ENCODE peak calls at places on chromosomes 2 and 18, in nine cellular contexts. One of them, this sample, is unnamed.

GRCh38 chr18:45837283-45838070 is 12.0 kb downstream of the SIGLEC15 start:
- DNase-seq in esophagus muscularis mucosa: peak; percentile 92
- DNase-seq in NCI-H1930: peak; percentile 55
- DNase-seq in lung: no peak
- DNase-seq in CMK: no peak
- DNase-seq in midbrain: no peak
- DNase-seq in NAMALWA: no peak
- DNase-seq in Right ventricle myocardium inferior: peak; percentile 81
- DNase-seq in mucosa of gallbladder: peak; percentile 68
- DNase-seq in this sample: peak; percentile 19

GRCh38 chr2:236629961-236630872 is 60.6 kb downstream of the ACKR3 start:
- DNase-seq in esophagus muscularis mucosa: no peak
- DNase-seq in NCI-H1930: no peak
- DNase-seq in lung: no peak
- DNase-seq in CMK: no peak
- DNase-seq in midbrain: no peak
- DNase-seq in NAMALWA: no peak
- DNase-seq in Right ventricle myocardium inferior: no peak
- DNase-seq in mucosa of gallbladder: no peak
- DNase-seq in this sample: no peak

GRCh38 chr2:50556934-50557575 is 474.9 kb downstream of the NRXN1 start:
- DNase-seq in esophagus muscularis mucosa: no peak
- DNase-seq in NCI-H1930: no peak
- DNase-seq in lung: no peak
- DNase-seq in CMK: no peak
- DNase-seq in midbrain: no peak
- DNase-seq in NAMALWA: no peak
- DNase-seq in Right ventricle myocardium inferior: no peak
- DNase-seq in mucosa of gallbladder: no peak
- DNase-seq in this sample: no peak

GRCh38 chr2:127719301-127720218 is 18.3 kb downstream of the SFT2D3 start:
- DNase-seq in esophagus muscularis mucosa: no peak
- DNase-seq in NCI-H1930: no peak
- DNase-seq in lung: no peak
- DNase-seq in CMK: no peak
- DNase-seq in midbrain: no peak
- DNase-seq in NAMALWA: no peak
- DNase-seq in Right ventricle myocardium inferior: no peak
- DNase-seq in mucosa of gallbladder: no peak
- DNase-seq in this sample: no peak

GRCh38 chr18:48756511-48757226 is 194.1 kb downstream of the SMAD7 start:
- DNase-seq in esophagus muscularis mucosa: no peak
- DNase-seq in NCI-H1930: no peak
- DNase-seq in lung: no peak
- DNase-seq in CMK: no peak
- DNase-seq in midbrain: no peak
- DNase-seq in NAMALWA: no peak
- DNase-seq in Right ventricle myocardium inferior: no peak
- DNase-seq in mucosa of gallbladder: no peak
- DNase-seq in this sample: no peak

GRCh38 chr2:200782243-200782642 is 29.5 kb upstream of the BZW1 start:
- DNase-seq in esophagus muscularis mucosa: peak; percentile 34
- DNase-seq in NCI-H1930: no peak
- DNase-seq in lung: no peak
- DNase-seq in CMK: no peak
- DNase-seq in midbrain: no peak
- DNase-seq in NAMALWA: no peak
- DNase-seq in Right ventricle myocardium inferior: no peak
- DNase-seq in mucosa of gallbladder: no peak
- DNase-seq in this sample: no peak

GRCh38 chr2:74835831-74836674 is 2.1 kb downstream of the HK2 start:
- DNase-seq in esophagus muscularis mucosa: no peak
- DNase-seq in NCI-H1930: peak; percentile 46
- DNase-seq in lung: no peak
- DNase-seq in CMK: no peak
- DNase-seq in midbrain: peak; percentile 35
- DNase-seq in NAMALWA: peak; percentile 85
- DNase-seq in Right ventricle myocardium inferior: no peak
- DNase-seq in mucosa of gallbladder: no peak
- DNase-seq in this sample: peak; percentile 68

GRCh38 chr2:186309901-186310300 is 176.2 kb upstream of the ZC3H15 start:
- DNase-seq in esophagus muscularis mucosa: no peak
- DNase-seq in NCI-H1930: no peak
- DNase-seq in lung: no peak
- DNase-seq in CMK: no peak
- DNase-seq in midbrain: no peak
- DNase-seq in NAMALWA: no peak
- DNase-seq in Right ventricle myocardium inferior: no peak
- DNase-seq in mucosa of gallbladder: no peak
- DNase-seq in this sample: no peak

GRCh38 chr2:191165190-191165643 is 14.4 kb upstream of the STAT4 start:
- DNase-seq in esophagus muscularis mucosa: no peak
- DNase-seq in NCI-H1930: peak; percentile 6
- DNase-seq in lung: no peak
- DNase-seq in CMK: no peak
- DNase-seq in midbrain: peak; percentile 64
- DNase-seq in NAMALWA: peak; percentile 57
- DNase-seq in Right ventricle myocardium inferior: no peak
- DNase-seq in mucosa of gallbladder: no peak
- DNase-seq in this sample: no peak

GRCh38 chr2:74440005-74440377 is 1.7 kb downstream of the RTKN start:
- DNase-seq in esophagus muscularis mucosa: no peak
- DNase-seq in NCI-H1930: no peak
- DNase-seq in lung: no peak
- DNase-seq in CMK: no peak
- DNase-seq in midbrain: peak; percentile 91
- DNase-seq in NAMALWA: no peak
- DNase-seq in Right ventricle myocardium inferior: peak; percentile 92
- DNase-seq in mucosa of gallbladder: peak; percentile 45
- DNase-seq in this sample: no peak

GRCh38 chr2:6310186-6310909 is 555.4 kb downstream of the CMPK2 start:
- DNase-seq in esophagus muscularis mucosa: no peak
- DNase-seq in NCI-H1930: no peak
- DNase-seq in lung: no peak
- DNase-seq in CMK: no peak
- DNase-seq in midbrain: no peak
- DNase-seq in NAMALWA: no peak
- DNase-seq in Right ventricle myocardium inferior: no peak
- DNase-seq in mucosa of gallbladder: no peak
- DNase-seq in this sample: no peak

GRCh38 chr2:238900511-238900910 is 52.6 kb downstream of the TWIST2 start:
- DNase-seq in esophagus muscularis mucosa: no peak
- DNase-seq in NCI-H1930: no peak
- DNase-seq in lung: no peak
- DNase-seq in CMK: no peak
- DNase-seq in midbrain: no peak
- DNase-seq in NAMALWA: no peak
- DNase-seq in Right ventricle myocardium inferior: no peak
- DNase-seq in mucosa of gallbladder: no peak
- DNase-seq in this sample: no peak

GRCh38 chr2:198776616-198777406 is 680.9 kb downstream of the SATB2 start:
- DNase-seq in esophagus muscularis mucosa: no peak
- DNase-seq in NCI-H1930: no peak
- DNase-seq in lung: no peak
- DNase-seq in CMK: no peak
- DNase-seq in midbrain: no peak
- DNase-seq in NAMALWA: no peak
- DNase-seq in Right ventricle myocardium inferior: no peak
- DNase-seq in mucosa of gallbladder: no peak
- DNase-seq in this sample: no peak

GRCh38 chr2:37189452-37190153 is 1.1 kb upstream of the SULT6B1 start:
- DNase-seq in esophagus muscularis mucosa: no peak
- DNase-seq in NCI-H1930: no peak
- DNase-seq in lung: no peak
- DNase-seq in CMK: no peak
- DNase-seq in midbrain: no peak
- DNase-seq in NAMALWA: no peak
- DNase-seq in Right ventricle myocardium inferior: no peak
- DNase-seq in mucosa of gallbladder: peak; percentile 62
- DNase-seq in this sample: peak; percentile 81

This sample was measured in MV-4-11.